ENCODE peak calls at places on chromosomes 12 and 14, in six cellular contexts. E is K562, A is A549, B is GM12878, T is HepG2, X is endothelial cell of umbilical vein. W is an unnamed sample.
A peak's percentile ranks its signal among the peaks of the same experiment; 100 is the strongest.

GRCh38 chr12:53959314-53959713 is 4.6 kb downstream of the HOXC12 start:
- DNase-seq in E (no peak), T (no peak), X (no peak), B (no peak), A (no peak), W (no peak)

GRCh38 chr14:100842799-100843198 is 16.9 kb downstream of the MEG3 start:
- DNase-seq in E (no peak), T (no peak), B (no peak), X (no peak), A (no peak), W (no peak)

GRCh38 chr14:34023824-34024767 is 73.2 kb upstream of the EGLN3 start:
- DNase-seq in E (no peak), T (peak; percentile 100), X (no peak), B (no peak), A (no peak), W (no peak)

GRCh38 chr14:69625299-69626131 is 14.1 kb downstream of the SUSD6 start:
- DNase-seq in A (no peak), B (peak; percentile 88), X (peak; percentile 78), T (no peak), E (no peak), W (peak; percentile 71)

GRCh38 chr12:11814362-11814761 is 164.9 kb downstream of the ETV6 start:
- DNase-seq in X (peak; percentile 76), A (no peak), E (no peak), T (peak; percentile 43), B (no peak), W (peak; percentile 35)

GRCh38 chr12:68435816-68436215 is 103.7 kb upstream of the MDM1 start:
- DNase-seq in A (no peak), T (no peak), X (no peak), B (no peak), E (no peak), W (no peak)

GRCh38 chr12:80553316-80553715 is 109.3 kb downstream of the PTPRQ start:
- DNase-seq in A (peak; percentile 9), B (no peak), E (no peak), X (peak; percentile 74), T (no peak), W (no peak)

GRCh38 chr12:48197549-48197966 is 5.5 kb downstream of the OR10AD1 start:
- DNase-seq in X (peak; percentile 62), T (no peak), B (peak; percentile 15), A (peak; percentile 51), E (peak; percentile 20), W (peak; percentile 49)

GRCh38 chr12:111412007-111412829 is 6.5 kb downstream of the SH2B3 start:
- DNase-seq in E (no peak), A (no peak), B (no peak), T (no peak), X (peak; percentile 51), W (peak; percentile 81)

GRCh38 chr14:97707603-97708002 is 910.4 kb downstream of the VRK1 start:
- DNase-seq in T (no peak), B (peak; percentile 40), X (no peak), E (no peak), A (no peak), W (peak; percentile 20)

GRCh38 chr14:24403294-24404013 is 4.7 kb downstream of the NYNRIN start:
- DNase-seq in B (no peak), T (no peak), X (peak; percentile 28), E (no peak), A (no peak), W (no peak)

GRCh38 chr12:10497602-10498001 is 8.1 kb upstream of the EIF2S3B start:
- DNase-seq in B (no peak), A (no peak), T (no peak), E (no peak), X (no peak), W (peak; percentile 1)

GRCh38 chr14:100872641-100873071 is 30.9 kb downstream of the RTL1 start:
- DNase-seq in B (no peak), E (no peak), T (no peak), A (no peak), X (no peak), W (no peak)

GRCh38 chr12:51752490-51752889 is 96.0 kb downstream of the FIGNL2 start:
- DNase-seq in B (no peak), A (no peak), E (peak; percentile 25), T (no peak), X (peak; percentile 93), W (no peak)

GRCh38 chr12:128288896-128289295 is 21.9 kb downstream of the TMEM132C start:
- DNase-seq in T (no peak), B (no peak), A (no peak), E (no peak), X (no peak), W (no peak)

GRCh38 chr14:40213701-40214100 is 781.5 kb upstream of the FBXO33 start:
- DNase-seq in E (no peak), T (no peak), B (no peak), X (no peak), A (no peak), W (no peak)

GRCh38 chr12:49014547-49014946 is 4.0 kb downstream of the PRKAG1 start:
- DNase-seq in T (no peak), B (no peak), E (no peak), A (no peak), X (no peak), W (no peak)

GRCh38 chr14:95023886-95024285 is 133.4 kb downstream of the DICER1 start:
- DNase-seq in T (no peak), X (no peak), A (no peak), B (no peak), E (no peak), W (no peak)

GRCh38 chr14:68547305-68548193 is 245.3 kb downstream of the ZFP36L1 start:
- DNase-seq in A (peak; percentile 79), E (no peak), T (no peak), X (no peak), B (no peak), W (no peak)

GRCh38 chr12:70059373-70059772 is 183.9 kb upstream of the CNOT2 start:
- DNase-seq in E (no peak), A (no peak), T (no peak), B (no peak), X (no peak), W (no peak)

GRCh38 chr12:80551897-80552296 is 107.9 kb downstream of the PTPRQ start:
- DNase-seq in T (no peak), E (no peak), A (peak; percentile 4), B (no peak), X (peak; percentile 94), W (no peak)

GRCh38 chr12:84161296-84161695 is 751.3 kb downstream of the SLC6A15 start:
- DNase-seq in B (no peak), A (no peak), X (no peak), E (no peak), T (no peak), W (no peak)

GRCh38 chr12:122090759-122091535 is 12.4 kb downstream of the MLXIP start:
- DNase-seq in T (no peak), B (no peak), E (no peak), A (no peak), X (no peak), W (no peak)

GRCh38 chr12:131795688-131796410 is 32.3 kb upstream of the MMP17 start:
- DNase-seq in T (no peak), B (no peak), A (no peak), E (no peak), X (no peak), W (no peak)

GRCh38 chr14:45947785-45948184 is 694.8 kb upstream of the MIS18BP1 start:
- DNase-seq in E (no peak), B (no peak), X (no peak), A (no peak), T (no peak), W (no peak)

GRCh38 chr12:53726946-53727309 is 324 bp downstream of the CALCOCO1 start:
- DNase-seq in B (no peak), E (peak; percentile 63), X (no peak), T (no peak), A (peak; percentile 38), W (peak; percentile 48)

GRCh38 chr12:113222730-113223531 is 1.7 kb downstream of the TPCN1 start:
- DNase-seq in T (peak; percentile 91), X (peak; percentile 97), A (peak; percentile 74), E (no peak), B (no peak), W (peak; percentile 60)

GRCh38 chr12:39502657-39503056 is 59.7 kb upstream of the KIF21A start:
- DNase-seq in X (no peak), A (no peak), B (no peak), T (no peak), E (no peak), W (no peak)

GRCh38 chr12:104121001-104121400 is 17.0 kb downstream of the NFYB start:
- DNase-seq in X (peak; percentile 41), T (no peak), A (peak; percentile 36), E (no peak), B (no peak), W (no peak)

GRCh38 chr12:104109446-104110271 is 28.4 kb downstream of the NFYB start:
- DNase-seq in B (no peak), T (no peak), X (no peak), A (no peak), E (no peak), W (no peak)

GRCh38 chr12:104115587-104115975 is 22.4 kb downstream of the NFYB start:
- DNase-seq in E (no peak), X (no peak), B (no peak), A (no peak), T (no peak), W (no peak)
- TF ChIP-seq POLR2A in E (no peak), X (no peak), B (no peak), A (no peak), T (no peak), W (no peak)

DNA sequence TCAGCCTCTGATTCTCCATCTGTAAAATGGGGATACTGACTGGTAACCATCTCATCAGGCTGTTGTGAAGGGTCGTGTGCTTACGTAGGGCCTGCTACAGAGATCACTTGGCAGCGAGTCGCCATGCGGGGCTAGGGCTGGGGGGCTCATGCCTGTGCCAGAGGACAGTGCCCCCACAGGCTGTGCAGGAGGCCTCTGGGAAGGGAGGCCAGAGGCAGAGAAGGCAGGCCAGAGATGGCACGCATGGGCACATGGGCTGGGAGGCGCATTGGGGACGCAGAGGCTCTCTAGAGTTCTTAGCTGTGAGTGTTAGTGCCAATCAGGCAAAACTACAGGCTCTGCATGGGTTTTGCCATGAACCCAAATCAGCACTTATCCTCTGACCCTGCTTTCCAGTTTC is 3.5 kb upstream of the BDKRB2 start:
- DNase-seq in B (no peak), E (no peak), A (no peak), T (no peak), X (no peak), W (no peak)
- TF ChIP-seq CTCF in B (no peak), E (no peak), A (no peak), T (no peak), X (no peak), W (no peak)

DNA sequence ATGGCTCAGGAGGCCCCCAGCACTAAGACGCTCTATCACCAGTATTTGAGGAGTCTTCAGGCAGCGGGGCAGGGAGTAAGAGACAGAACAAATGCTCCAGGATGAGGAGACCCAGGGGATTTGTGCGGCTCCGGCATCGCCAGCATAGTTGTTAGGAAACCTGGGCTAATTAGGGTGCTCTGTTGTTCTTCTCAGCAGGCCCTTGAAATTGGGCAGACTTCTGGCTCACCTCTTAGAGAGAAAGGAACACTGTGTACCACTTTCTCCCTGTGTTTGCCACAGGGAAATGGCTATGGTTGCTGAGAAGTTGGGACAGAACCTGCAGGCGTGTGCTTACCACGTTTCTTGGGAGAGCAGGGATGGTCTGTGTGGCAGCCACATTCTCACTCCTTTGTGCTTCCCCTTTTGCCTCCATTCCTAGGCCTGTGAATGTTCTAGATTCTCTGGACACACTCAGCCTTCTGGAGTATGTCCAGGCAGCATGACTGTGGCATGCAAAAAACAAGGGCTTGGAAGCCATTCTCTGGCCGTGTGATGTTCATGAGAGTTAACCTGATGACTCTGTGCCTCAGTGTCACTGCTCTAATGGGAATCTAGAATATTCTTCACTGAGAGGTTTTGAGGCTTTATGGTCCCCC is 109.0 kb downstream of the CHST11 start:
- DNase-seq in X (no peak), A (no peak), T (no peak), B (no peak), E (no peak), W (peak; percentile 50)
- TF ChIP-seq MYC in X (no peak), A (no peak), T (no peak), B (no peak), E (no peak), W (no peak)

GRCh38 chr12:108722992-108723766 is 8.1 kb downstream of the CORO1C start:
- DNase-seq in T (no peak), A (peak; percentile 46), X (peak; percentile 65), E (no peak), B (no peak), W (peak; percentile 46)
- TF ChIP-seq POLR2A in T (no peak), A (no peak), X (no peak), E (no peak), B (no peak), W (no peak)

W was measured in NB4.